ENCODE peak calls at places on chromosomes 1 and 21, in eight cellular contexts. T is neural progenitor cell, S is PC-3, R is HCT116, Y is SK-N-SH, G is hepatocyte, J is OCI-LY7, K is MM.1S. Q is an unnamed sample.

GRCh38 chr1:3476666-3477065 is 22.2 kb downstream of the ARHGEF16 start:
- DNase-seq in T (no peak), S (no peak), R (no peak), Y (no peak), G (no peak), J (no peak), K (no peak), Q (no peak)

GRCh38 chr1:84834419-84835064 is 58.5 kb downstream of the LPAR3 start:
- DNase-seq in T (no peak), S (peak; percentile 95), R (no peak), Y (no peak), G (no peak), J (no peak), K (no peak), Q (no peak)

GRCh38 chr1:206606867-206607266 is 5.4 kb downstream of the EIF2D start:
- DNase-seq in T (peak; percentile 38), S (peak; percentile 84), R (peak; percentile 36), Y (peak; percentile 46), G (peak; percentile 40), J (peak; percentile 51), K (peak; percentile 66), Q (peak; percentile 70)

GRCh38 chr1:15696956-15697521 is 12.9 kb downstream of the PLEKHM2 start:
- DNase-seq in T (no peak), S (no peak), R (no peak), Y (no peak), G (no peak), J (peak; percentile 93), K (peak; percentile 73), Q (no peak)

GRCh38 chr1:25711555-25712298 is 88.3 kb upstream of the SELENON start:
- DNase-seq in T (no peak), S (peak; percentile 74), R (no peak), Y (no peak), G (no peak), J (peak; percentile 48), K (no peak), Q (no peak)

GRCh38 chr1:1899266-1899966 is 8.5 kb upstream of the GNB1 start:
- DNase-seq in T (peak; percentile 45), S (peak; percentile 34), R (no peak), Y (no peak), G (no peak), J (peak; percentile 76), K (no peak), Q (no peak)

GRCh38 chr1:3306583-3307285 is 147.7 kb upstream of the ARHGEF16 start:
- DNase-seq in T (no peak), S (peak; percentile 37), R (no peak), Y (no peak), G (no peak), J (no peak), K (no peak), Q (no peak)

GRCh38 chr1:230849451-230850194 is 18.7 kb downstream of the C1orf198 start:
- DNase-seq in T (no peak), S (peak; percentile 92), R (no peak), Y (no peak), G (peak; percentile 35), J (no peak), K (no peak), Q (no peak)

GRCh38 chr21:17921579-17922530 is 102.7 kb upstream of the C21orf91 start:
- DNase-seq in T (no peak), S (peak; percentile 85), R (no peak), Y (peak; percentile 19), G (peak; percentile 38), J (no peak), K (no peak), Q (no peak)

DNA sequence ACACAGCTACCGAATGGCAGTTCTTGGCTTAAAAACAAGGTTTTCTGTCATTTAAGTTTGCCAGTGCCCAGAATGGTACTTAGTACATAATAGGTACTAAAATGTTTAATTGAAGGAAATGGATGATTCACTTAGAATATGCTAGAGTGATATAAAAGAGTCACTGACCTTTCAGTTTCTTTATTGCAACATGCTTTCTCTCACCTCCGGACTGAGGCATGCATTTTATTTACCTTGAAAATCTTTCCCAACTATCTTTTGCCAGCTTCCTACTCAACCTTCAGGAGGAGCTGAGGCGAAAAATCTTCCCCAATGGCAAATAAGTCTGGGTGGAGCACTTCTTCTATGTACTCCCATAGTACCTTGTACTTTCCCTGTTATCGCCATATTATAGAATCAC is 244.9 kb downstream of the ZNF648 start:
- DNase-seq in T (no peak), S (no peak), R (no peak), Y (no peak), G (no peak), J (no peak), K (no peak), Q (no peak)
- TF ChIP-seq EZH2phosphoT487 in T (no peak), S (no peak), R (no peak), Y (no peak), G (no peak), J (no peak), K (no peak), Q (no peak)

DNA sequence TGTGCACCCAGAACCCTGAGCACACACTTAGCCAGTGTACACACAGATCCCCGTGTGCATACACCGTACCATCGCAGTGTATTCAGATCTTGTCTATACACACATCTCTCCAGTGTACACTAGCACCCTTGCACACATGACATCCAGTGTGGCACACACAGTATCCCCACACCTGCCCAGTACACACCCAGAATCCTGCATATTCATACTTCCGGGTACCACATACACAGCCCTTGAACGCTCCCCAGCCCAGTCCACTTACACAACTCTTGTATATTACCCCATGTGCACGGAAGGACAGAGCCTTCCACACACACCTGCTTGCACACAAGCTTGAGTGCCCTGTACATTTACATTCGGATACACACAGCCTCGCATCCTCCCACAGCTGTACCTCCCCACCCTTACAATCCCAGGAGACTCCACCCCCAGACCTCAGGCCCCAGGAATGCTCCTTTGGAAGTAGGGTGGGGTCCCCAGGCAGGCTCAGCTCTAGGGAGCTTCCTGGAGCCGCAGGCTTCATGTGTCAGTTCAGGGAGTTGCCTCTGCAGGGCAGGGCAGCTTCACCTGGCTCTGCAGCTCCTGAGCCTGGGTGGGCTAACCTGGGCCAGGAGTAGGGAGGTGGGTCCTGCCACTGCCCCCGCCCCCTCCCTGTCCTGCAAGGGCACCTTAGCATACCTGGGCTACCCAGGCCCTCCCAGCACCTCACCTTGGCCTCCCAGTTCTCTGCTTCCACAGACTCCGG is 46.2 kb downstream of the AHDC1 start:
- DNase-seq in T (peak; percentile 21), S (peak; percentile 88), R (peak; percentile 29), Y (no peak), G (peak; percentile 85), J (no peak), K (no peak), Q (peak; percentile 73)
- H3K27ac ChIP-seq in T (peak overlapping the region; percentile 61), S (peak overlapping the region; percentile 88), R (peak overlapping the region; percentile 87), Y (peak overlapping the region; percentile 23), G (peak overlapping the region; percentile 94), J (no peak overlapping the region), K (peak overlapping the region; percentile 44), Q (peak overlapping the region; percentile 91)

GRCh38 chr1:29255134-29255666 is 18.9 kb downstream of the PTPRU start:
- DNase-seq in T (no peak), S (no peak), R (no peak), Y (no peak), G (no peak), J (no peak), K (no peak), Q (no peak)

GRCh38 chr1:29258189-29258973 is 22.1 kb downstream of the PTPRU start:
- DNase-seq in T (no peak), S (no peak), R (no peak), Y (no peak), G (no peak), J (no peak), K (no peak), Q (no peak)

GRCh38 chr1:29256979-29257804 is 20.9 kb downstream of the PTPRU start:
- DNase-seq in T (peak; percentile 27), S (no peak), R (no peak), Y (peak; percentile 63), G (no peak), J (no peak), K (no peak), Q (peak; percentile 56)

GRCh38 chr1:29254346-29254745 is 18.0 kb downstream of the PTPRU start:
- DNase-seq in T (no peak), S (no peak), R (no peak), Y (no peak), G (no peak), J (no peak), K (no peak), Q (no peak)

GRCh38 chr1:29256395-29256794 is 20.1 kb downstream of the PTPRU start:
- DNase-seq in T (peak; percentile 30), S (no peak), R (no peak), Y (no peak), G (no peak), J (peak; percentile 27), K (no peak), Q (peak; percentile 57)
- TF ChIP-seq CTCF in T (peak; percentile 25), S (no peak), R (no peak), Y (no peak), G (no peak), J (peak; percentile 26), K (peak; percentile 22), Q (no peak)

GRCh38 chr21:42426424-42426823 is 22.7 kb downstream of the UBASH3A start:
- DNase-seq in T (no peak), S (no peak), R (no peak), Y (no peak), G (no peak), J (no peak), K (no peak), Q (no peak)
- TF ChIP-seq EZH2phosphoT487 in T (no peak), S (no peak), R (no peak), Y (no peak), G (no peak), J (no peak), K (no peak), Q (no peak)

DNA sequence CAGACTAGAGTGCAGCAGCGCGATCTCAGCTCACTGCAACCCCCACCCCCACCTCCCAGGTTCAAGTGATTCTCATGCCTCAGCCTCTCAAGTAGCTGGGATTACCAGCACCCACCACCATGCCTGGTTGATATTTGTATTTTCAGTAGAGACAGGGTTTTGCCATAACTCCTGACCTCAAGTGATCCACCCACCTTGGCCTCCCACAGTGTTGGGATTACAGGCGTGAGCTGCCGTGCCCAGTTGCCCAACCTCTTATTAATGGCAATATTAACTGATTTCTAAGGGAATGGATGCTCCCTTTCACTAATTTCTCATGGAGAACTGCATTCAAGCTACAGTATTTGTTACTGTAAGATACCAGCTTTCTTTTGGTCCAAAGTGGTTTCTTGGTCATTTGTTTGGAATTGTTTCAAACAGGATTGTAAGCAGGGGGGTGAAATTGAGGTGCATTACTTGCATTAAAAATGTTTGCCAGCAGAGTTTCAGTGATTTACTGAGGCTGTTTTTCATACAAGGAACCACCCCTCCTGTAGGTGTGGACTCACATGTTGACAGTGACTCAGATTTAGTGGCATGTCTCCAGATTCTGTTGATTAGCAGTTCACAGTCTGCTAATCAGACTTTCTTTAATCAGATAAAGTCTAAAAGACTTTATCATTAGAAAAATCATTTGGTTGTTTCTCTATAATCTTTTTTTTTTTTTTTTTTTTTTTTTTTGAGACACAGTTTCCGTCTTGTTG is 3.9 kb upstream of the TGFBR3 start:
- DNase-seq in T (no peak), S (peak; percentile 75), R (no peak), Y (no peak), G (peak; percentile 31), J (no peak), K (no peak), Q (no peak)
- H3K27ac ChIP-seq in T (no peak overlapping the region), S (no peak overlapping the region), R (no peak overlapping the region), Y (no peak overlapping the region), G (no peak overlapping the region), J (no peak overlapping the region), K (no peak overlapping the region), Q (no peak overlapping the region)

GRCh38 chr1:53541761-53542550 is 82.8 kb downstream of the DMRTB1 start:
- DNase-seq in T (peak; percentile 54), S (peak; percentile 35), R (peak; percentile 13), Y (no peak), G (peak; percentile 59), J (peak; percentile 21), K (peak; percentile 13), Q (peak; percentile 80)
- TF ChIP-seq CTCF in T (peak; percentile 47), S (peak; percentile 42), R (no peak), Y (peak; percentile 47), G (peak; percentile 14), J (peak; percentile 71), K (peak; percentile 24), Q (peak; percentile 73)

Q was measured in GM23338.